ENCODE peak calls at places on chromosomes 13 and 19, in four cellular contexts. One of them, this sample, is unnamed.

GRCh38 chr19:42042455-42043170 is 27.4 kb downstream of the GRIK5 start:
- DNase-seq in WTC11: no peak
- DNase-seq in HepG2: no peak
- DNase-seq in K562: no peak
- DNase-seq in this sample: no peak

GRCh38 chr13:112835796-112836195 is 133.2 kb upstream of the MCF2L start:
- DNase-seq in WTC11: no peak
- DNase-seq in HepG2: no peak
- DNase-seq in K562: no peak
- DNase-seq in this sample: no peak

GRCh38 chr13:27288397-27288796 is 17.8 kb downstream of the RASL11A start:
- DNase-seq in WTC11: no peak
- DNase-seq in HepG2: no peak
- DNase-seq in K562: no peak
- DNase-seq in this sample: no peak

GRCh38 chr19:35781650-35782049 is 6.3 kb downstream of the ARHGAP33 start:
- DNase-seq in WTC11: peak
- DNase-seq in HepG2: no peak
- DNase-seq in K562: no peak
- DNase-seq in this sample: no peak

GRCh38 chr19:33496496-33496895 is 25.1 kb downstream of the PEPD start:
- DNase-seq in WTC11: no peak
- DNase-seq in HepG2: no peak
- DNase-seq in K562: no peak
- DNase-seq in this sample: no peak

GRCh38 chr13:40666905-40667621 is 622 bp upstream of the FOXO1 start:
- DNase-seq in WTC11: peak
- DNase-seq in HepG2: peak
- DNase-seq in K562: no peak
- DNase-seq in this sample: peak

GRCh38 chr13:95392597-95392996 is 91.3 kb upstream of the ABCC4 start:
- DNase-seq in WTC11: no peak
- DNase-seq in HepG2: no peak
- DNase-seq in K562: no peak
- DNase-seq in this sample: no peak

GRCh38 chr19:58024661-58025060 is 9.2 kb upstream of the ZSCAN1 start:
- DNase-seq in WTC11: no peak
- DNase-seq in HepG2: no peak
- DNase-seq in K562: no peak
- DNase-seq in this sample: no peak

GRCh38 chr19:49129238-49129583 is 9.9 kb downstream of the PPFIA3 start:
- DNase-seq in WTC11: peak
- DNase-seq in HepG2: no peak
- DNase-seq in K562: peak
- DNase-seq in this sample: no peak

GRCh38 chr19:33366127-33366526 is 7.4 kb upstream of the CEBPG start:
- DNase-seq in WTC11: no peak
- DNase-seq in HepG2: no peak
- DNase-seq in K562: no peak
- DNase-seq in this sample: no peak

GRCh38 chr19:16033721-16034120 is 42.6 kb upstream of the TPM4 start:
- DNase-seq in WTC11: no peak
- DNase-seq in HepG2: no peak
- DNase-seq in K562: no peak
- DNase-seq in this sample: no peak

GRCh38 chr19:41691268-41691970 is 3.3 kb upstream of the CEACAM7 start:
- DNase-seq in WTC11: peak
- DNase-seq in HepG2: no peak
- DNase-seq in K562: peak
- DNase-seq in this sample: peak

GRCh38 chr13:51539887-51540286 is 44.4 kb upstream of the WDFY2 start:
- DNase-seq in WTC11: no peak
- DNase-seq in HepG2: no peak
- DNase-seq in K562: no peak
- DNase-seq in this sample: no peak

GRCh38 chr19:40609561-40610395 is 8.6 kb downstream of the LTBP4 start:
- DNase-seq in WTC11: peak
- DNase-seq in HepG2: peak
- DNase-seq in K562: peak
- DNase-seq in this sample: peak

GRCh38 chr19:9986787-9987281 is 23.5 kb downstream of the COL5A3 start:
- DNase-seq in WTC11: no peak
- DNase-seq in HepG2: no peak
- DNase-seq in K562: no peak
- DNase-seq in this sample: no peak

GRCh38 chr13:75666646-75667351 is 30.7 kb downstream of the LMO7 start:
- DNase-seq in WTC11: no peak
- DNase-seq in HepG2: no peak
- DNase-seq in K562: no peak
- DNase-seq in this sample: no peak

GRCh38 chr13:110640591-110641029 is 25.3 kb downstream of the NAXD start:
- DNase-seq in WTC11: no peak
- DNase-seq in HepG2: no peak
- DNase-seq in K562: no peak
- DNase-seq in this sample: no peak

GRCh38 chr13:23510979-23511735 is 59.1 kb upstream of the TNFRSF19 start:
- DNase-seq in WTC11: peak
- DNase-seq in HepG2: peak
- DNase-seq in K562: no peak
- DNase-seq in this sample: peak

GRCh38 chr19:58450836-58451357 is 525 bp upstream of the ZNF324B start:
- DNase-seq in WTC11: no peak
- DNase-seq in HepG2: no peak
- DNase-seq in K562: peak
- DNase-seq in this sample: no peak

GRCh38 chr13:44331912-44332840 is 41.4 kb upstream of the SERP2 start:
- DNase-seq in WTC11: no peak
- DNase-seq in HepG2: no peak
- DNase-seq in K562: peak
- DNase-seq in this sample: peak

GRCh38 chr13:109654341-109655205 is 131.8 kb downstream of the IRS2 start:
- DNase-seq in WTC11: no peak
- DNase-seq in HepG2: no peak
- DNase-seq in K562: no peak
- DNase-seq in this sample: no peak

GRCh38 chr13:112910616-112911280 is 58.3 kb upstream of the MCF2L start:
- DNase-seq in WTC11: no peak
- DNase-seq in HepG2: no peak
- DNase-seq in K562: no peak
- DNase-seq in this sample: no peak

GRCh38 chr13:97849305-97849704 is 104.2 kb upstream of the IPO5 start:
- DNase-seq in WTC11: no peak
- DNase-seq in HepG2: peak
- DNase-seq in K562: no peak
- DNase-seq in this sample: peak

GRCh38 chr19:33048806-33049676 is 15.6 kb downstream of the RHPN2 start:
- DNase-seq in WTC11: no peak
- DNase-seq in HepG2: no peak
- DNase-seq in K562: no peak
- DNase-seq in this sample: no peak

GRCh38 chr13:58097831-58098230 is 466.3 kb downstream of the PCDH17 start:
- DNase-seq in WTC11: no peak
- DNase-seq in HepG2: no peak
- DNase-seq in K562: no peak
- DNase-seq in this sample: no peak

GRCh38 chr19:16261584-16262370 is 62.8 kb upstream of the KLF2 start:
- DNase-seq in WTC11: no peak
- DNase-seq in HepG2: no peak
- DNase-seq in K562: no peak
- DNase-seq in this sample: no peak

GRCh38 chr19:8363803-8364771 is at the start of gene ANGPTL4:
- DNase-seq in WTC11: peak
- DNase-seq in HepG2: no peak
- DNase-seq in K562: peak
- DNase-seq in this sample: no peak

GRCh38 chr13:27600712-27601111 is 19.6 kb downstream of the LNX2 start:
- DNase-seq in WTC11: no peak
- DNase-seq in HepG2: no peak
- DNase-seq in K562: no peak
- DNase-seq in this sample: no peak

GRCh38 chr19:5104871-5105351 is 136.0 kb downstream of the KDM4B start:
- DNase-seq in WTC11: no peak
- DNase-seq in HepG2: peak
- DNase-seq in K562: no peak
- DNase-seq in this sample: no peak

GRCh38 chr13:26961890-26962615 is 201.5 kb upstream of the GPR12 start:
- DNase-seq in WTC11: no peak
- DNase-seq in HepG2: peak
- DNase-seq in K562: no peak
- DNase-seq in this sample: no peak

GRCh38 chr13:51838235-51838846 is 6.6 kb downstream of the TMEM272 start:
- DNase-seq in WTC11: no peak
- DNase-seq in HepG2: no peak
- DNase-seq in K562: no peak
- DNase-seq in this sample: no peak

GRCh38 chr13:40477623-40478608 is 188.5 kb downstream of the FOXO1 start:
- DNase-seq in WTC11: no peak
- DNase-seq in HepG2: peak
- DNase-seq in K562: no peak
- DNase-seq in this sample: no peak

GRCh38 chr19:12828494-12828893 is 5.9 kb downstream of the RTBDN start:
- DNase-seq in WTC11: peak
- DNase-seq in HepG2: peak
- DNase-seq in K562: peak
- DNase-seq in this sample: peak

GRCh38 chr13:60463787-60464186 is 66.8 kb downstream of the TDRD3 start:
- DNase-seq in WTC11: no peak
- DNase-seq in HepG2: no peak
- DNase-seq in K562: no peak
- DNase-seq in this sample: no peak

DNA sequence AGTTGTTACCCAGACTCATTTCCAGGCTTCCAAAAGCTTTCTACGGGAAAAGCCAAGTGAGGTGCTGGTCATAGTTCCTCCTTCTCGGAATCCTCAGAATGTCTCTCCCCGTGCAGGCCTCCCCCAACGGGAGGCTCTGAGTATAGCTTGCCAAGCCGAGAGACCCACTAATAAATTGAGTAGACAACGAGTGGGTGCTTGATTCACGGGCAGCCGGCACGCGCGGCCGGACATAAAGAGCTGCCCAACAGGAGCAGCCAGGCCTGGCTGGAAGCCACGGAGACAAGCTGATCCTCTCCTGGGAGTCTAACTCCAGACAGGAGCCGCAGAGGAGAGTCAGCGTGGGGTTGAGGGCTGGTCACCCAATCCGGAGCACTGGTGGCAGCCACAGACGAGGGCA is 43.4 kb upstream of the MEDAG start:
- DNase-seq in WTC11: peak
- DNase-seq in HepG2: no peak
- DNase-seq in K562: no peak
- DNase-seq in this sample: no peak
- TF ChIP-seq ELF4 in WTC11: no peak
- TF ChIP-seq ELF4 in HepG2: no peak
- TF ChIP-seq ELF4 in K562: no peak
- TF ChIP-seq ELF4 in this sample: no peak

GRCh38 chr19:55913643-55914268 is 18.4 kb downstream of the NLRP13 start:
- DNase-seq in WTC11: no peak
- DNase-seq in HepG2: no peak
- DNase-seq in K562: peak
- DNase-seq in this sample: peak
- TF ChIP-seq ELF4 in WTC11: no peak
- TF ChIP-seq ELF4 in HepG2: no peak
- TF ChIP-seq ELF4 in K562: no peak
- TF ChIP-seq ELF4 in this sample: no peak

GRCh38 chr19:6613711-6614110 is 22.8 kb upstream of the CD70 start:
- DNase-seq in WTC11: no peak
- DNase-seq in HepG2: no peak
- DNase-seq in K562: no peak
- DNase-seq in this sample: no peak
- TF ChIP-seq ELF4 in WTC11: no peak
- TF ChIP-seq ELF4 in HepG2: no peak
- TF ChIP-seq ELF4 in K562: no peak
- TF ChIP-seq ELF4 in this sample: no peak

GRCh38 chr19:46493236-46494114 is 2.2 kb downstream of the PNMA8B start:
- DNase-seq in WTC11: peak
- DNase-seq in HepG2: no peak
- DNase-seq in K562: no peak
- DNase-seq in this sample: no peak
- TF ChIP-seq ELF4 in WTC11: no peak
- TF ChIP-seq ELF4 in HepG2: no peak
- TF ChIP-seq ELF4 in K562: no peak
- TF ChIP-seq ELF4 in this sample: no peak

GRCh38 chr13:20939662-20940061 is 37.1 kb upstream of the XPO4 start:
- DNase-seq in WTC11: no peak
- DNase-seq in HepG2: no peak
- DNase-seq in K562: no peak
- DNase-seq in this sample: no peak
- TF ChIP-seq ELF4 in WTC11: no peak
- TF ChIP-seq ELF4 in HepG2: no peak
- TF ChIP-seq ELF4 in K562: no peak
- TF ChIP-seq ELF4 in this sample: no peak

DNA sequence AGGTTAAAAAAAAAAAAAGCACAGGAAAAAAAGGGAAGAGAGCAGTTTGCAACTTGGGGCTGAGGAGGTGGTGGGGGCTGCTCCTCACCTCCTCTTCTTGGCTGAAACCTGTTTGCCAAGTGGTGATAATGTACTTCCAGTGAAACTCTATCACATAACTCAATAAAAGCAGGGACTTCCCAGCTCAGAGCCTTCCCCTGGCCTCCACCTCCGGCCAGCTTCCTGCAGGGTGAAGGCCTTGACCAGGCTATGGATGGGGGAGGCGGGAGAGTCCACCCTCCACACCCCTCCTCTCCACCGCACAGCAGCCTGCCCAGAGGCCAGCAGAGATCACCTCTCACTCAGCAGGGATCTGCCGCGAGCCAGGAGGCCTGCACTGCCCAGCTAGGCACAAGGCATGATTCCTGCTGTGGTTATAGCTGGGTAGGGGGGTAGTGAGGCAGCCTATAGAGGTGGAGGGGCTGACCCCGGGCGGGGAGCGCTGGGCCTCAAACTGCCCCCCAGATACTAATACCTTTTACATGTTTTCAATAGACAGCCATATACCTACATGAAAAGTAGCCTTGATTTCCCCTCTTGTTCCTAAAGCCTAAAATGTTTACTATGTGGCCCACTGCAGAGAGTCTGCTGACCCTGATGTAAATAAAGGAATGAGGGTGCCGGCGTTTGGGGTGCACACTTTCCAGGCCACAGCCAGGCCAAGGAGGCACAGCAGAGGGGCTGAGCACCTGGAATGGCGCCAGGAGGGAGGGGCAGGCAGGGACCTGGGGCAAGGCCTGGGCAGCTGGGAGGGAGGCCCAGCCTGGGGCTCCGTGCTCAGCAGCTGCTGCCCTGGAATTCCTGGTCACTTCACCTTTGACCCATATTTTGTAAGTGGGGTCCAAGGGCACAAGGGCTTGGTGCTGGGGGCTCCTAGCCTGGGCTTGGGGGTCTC is 10.3 kb downstream of the ZNF787 start:
- DNase-seq in WTC11: no peak
- DNase-seq in HepG2: peak
- DNase-seq in K562: no peak
- DNase-seq in this sample: no peak
- TF ChIP-seq ELF4 in WTC11: no peak
- TF ChIP-seq ELF4 in HepG2: no peak
- TF ChIP-seq ELF4 in K562: no peak
- TF ChIP-seq ELF4 in this sample: no peak